ENCODE peak calls at places on chromosomes 3 and 15, in ten cellular contexts. One of them, this sample, is unnamed.

GRCh38 chr3:164451083-164451910 is 627.0 kb downstream of the SI start:
- DNase-seq in astrocyte of the spinal cord: no peak
- DNase-seq in brain microvascular endothelial cell: peak; percentile 5
- DNase-seq in astrocyte: no peak
- DNase-seq in upper lobe of left lung: no peak
- DNase-seq in breast epithelium: no peak
- DNase-seq in fibroblast of mammary gland: no peak
- DNase-seq in mucosa of descending colon: no peak
- DNase-seq in uterus: peak; percentile 44
- DNase-seq in upper lobe of right lung: peak; percentile 28
- DNase-seq in this sample: no peak

GRCh38 chr3:110576962-110577361 is 494.7 kb upstream of the NECTIN3 start:
- DNase-seq in mucosa of descending colon: no peak
- DNase-seq in astrocyte: peak; percentile 87
- DNase-seq in upper lobe of left lung: no peak
- DNase-seq in astrocyte of the spinal cord: peak; percentile 89
- DNase-seq in fibroblast of mammary gland: peak; percentile 98
- DNase-seq in uterus: no peak
- DNase-seq in brain microvascular endothelial cell: peak; percentile 80
- DNase-seq in breast epithelium: no peak
- DNase-seq in upper lobe of right lung: no peak
- DNase-seq in this sample: no peak

GRCh38 chr15:33059184-33059583 is 135.3 kb downstream of the FMN1 start:
- DNase-seq in breast epithelium: no peak
- DNase-seq in upper lobe of left lung: no peak
- DNase-seq in mucosa of descending colon: no peak
- DNase-seq in brain microvascular endothelial cell: no peak
- DNase-seq in fibroblast of mammary gland: peak; percentile 54
- DNase-seq in astrocyte of the spinal cord: peak; percentile 43
- DNase-seq in uterus: no peak
- DNase-seq in astrocyte: peak; percentile 20
- DNase-seq in upper lobe of right lung: no peak
- DNase-seq in this sample: no peak

GRCh38 chr15:49645937-49646336 is 25.1 kb downstream of the DTWD1 start:
- DNase-seq in astrocyte: peak; percentile 79
- DNase-seq in uterus: peak; percentile 45
- DNase-seq in astrocyte of the spinal cord: peak; percentile 77
- DNase-seq in mucosa of descending colon: no peak
- DNase-seq in upper lobe of left lung: no peak
- DNase-seq in brain microvascular endothelial cell: peak; percentile 90
- DNase-seq in fibroblast of mammary gland: peak; percentile 82
- DNase-seq in breast epithelium: peak; percentile 30
- DNase-seq in upper lobe of right lung: no peak
- DNase-seq in this sample: no peak

GRCh38 chr15:100235030-100235617 is 106.7 kb downstream of the ADAMTS17 start:
- DNase-seq in upper lobe of right lung: no peak
- DNase-seq in brain microvascular endothelial cell: no peak
- DNase-seq in uterus: no peak
- DNase-seq in fibroblast of mammary gland: no peak
- DNase-seq in astrocyte of the spinal cord: no peak
- DNase-seq in upper lobe of left lung: no peak
- DNase-seq in breast epithelium: no peak
- DNase-seq in mucosa of descending colon: no peak
- DNase-seq in astrocyte: no peak
- DNase-seq in this sample: no peak

GRCh38 chr15:39919740-39920509 is at the start of gene GPR176:
- DNase-seq in upper lobe of right lung: peak; percentile 65
- DNase-seq in uterus: peak; percentile 36
- DNase-seq in astrocyte: peak; percentile 71
- DNase-seq in breast epithelium: no peak
- DNase-seq in upper lobe of left lung: peak; percentile 24
- DNase-seq in fibroblast of mammary gland: peak; percentile 82
- DNase-seq in mucosa of descending colon: peak; percentile 57
- DNase-seq in brain microvascular endothelial cell: peak; percentile 43
- DNase-seq in astrocyte of the spinal cord: peak; percentile 88
- DNase-seq in this sample: peak; percentile 25

GRCh38 chr3:68088216-68088615 is 433.8 kb upstream of the SUCLG2 start:
- DNase-seq in astrocyte: no peak
- DNase-seq in upper lobe of right lung: no peak
- DNase-seq in uterus: no peak
- DNase-seq in astrocyte of the spinal cord: no peak
- DNase-seq in fibroblast of mammary gland: no peak
- DNase-seq in breast epithelium: no peak
- DNase-seq in mucosa of descending colon: no peak
- DNase-seq in upper lobe of left lung: no peak
- DNase-seq in brain microvascular endothelial cell: no peak
- DNase-seq in this sample: no peak

GRCh38 chr3:31981206-31982181 is at the start of the genes OSBPL10 and ZNF860:
- DNase-seq in mucosa of descending colon: peak; percentile 92
- DNase-seq in upper lobe of right lung: peak; percentile 92
- DNase-seq in upper lobe of left lung: peak; percentile 93
- DNase-seq in fibroblast of mammary gland: peak; percentile 90
- DNase-seq in breast epithelium: peak; percentile 77
- DNase-seq in brain microvascular endothelial cell: peak; percentile 87
- DNase-seq in astrocyte: peak; percentile 88
- DNase-seq in uterus: peak; percentile 96
- DNase-seq in astrocyte of the spinal cord: peak; percentile 93
- DNase-seq in this sample: peak; percentile 67

GRCh38 chr15:88982304-88982945 is 69.2 kb upstream of the MFGE8 start:
- DNase-seq in upper lobe of left lung: no peak
- DNase-seq in upper lobe of right lung: no peak
- DNase-seq in astrocyte of the spinal cord: peak; percentile 82
- DNase-seq in fibroblast of mammary gland: peak; percentile 96
- DNase-seq in mucosa of descending colon: no peak
- DNase-seq in astrocyte: peak; percentile 78
- DNase-seq in brain microvascular endothelial cell: peak; percentile 78
- DNase-seq in uterus: peak; percentile 85
- DNase-seq in breast epithelium: peak; percentile 23
- DNase-seq in this sample: peak; percentile 40

GRCh38 chr15:76286231-76286879 is 24.9 kb downstream of the ETFA start:
- DNase-seq in fibroblast of mammary gland: peak; percentile 12
- DNase-seq in uterus: no peak
- DNase-seq in astrocyte of the spinal cord: no peak
- DNase-seq in upper lobe of right lung: no peak
- DNase-seq in brain microvascular endothelial cell: no peak
- DNase-seq in upper lobe of left lung: no peak
- DNase-seq in astrocyte: no peak
- DNase-seq in mucosa of descending colon: no peak
- DNase-seq in breast epithelium: no peak
- DNase-seq in this sample: no peak

GRCh38 chr3:4841783-4842440 is 137.3 kb upstream of the BHLHE40 start:
- DNase-seq in astrocyte of the spinal cord: no peak
- DNase-seq in brain microvascular endothelial cell: no peak
- DNase-seq in upper lobe of right lung: no peak
- DNase-seq in uterus: no peak
- DNase-seq in upper lobe of left lung: no peak
- DNase-seq in fibroblast of mammary gland: no peak
- DNase-seq in breast epithelium: no peak
- DNase-seq in astrocyte: peak; percentile 47
- DNase-seq in mucosa of descending colon: no peak
- DNase-seq in this sample: no peak

GRCh38 chr15:36817776-36818175 is 238.3 kb downstream of the CDIN1 start:
- DNase-seq in astrocyte of the spinal cord: no peak
- DNase-seq in upper lobe of left lung: no peak
- DNase-seq in breast epithelium: no peak
- DNase-seq in fibroblast of mammary gland: no peak
- DNase-seq in uterus: no peak
- DNase-seq in brain microvascular endothelial cell: no peak
- DNase-seq in mucosa of descending colon: no peak
- DNase-seq in astrocyte: no peak
- DNase-seq in upper lobe of right lung: no peak
- DNase-seq in this sample: no peak

DNA sequence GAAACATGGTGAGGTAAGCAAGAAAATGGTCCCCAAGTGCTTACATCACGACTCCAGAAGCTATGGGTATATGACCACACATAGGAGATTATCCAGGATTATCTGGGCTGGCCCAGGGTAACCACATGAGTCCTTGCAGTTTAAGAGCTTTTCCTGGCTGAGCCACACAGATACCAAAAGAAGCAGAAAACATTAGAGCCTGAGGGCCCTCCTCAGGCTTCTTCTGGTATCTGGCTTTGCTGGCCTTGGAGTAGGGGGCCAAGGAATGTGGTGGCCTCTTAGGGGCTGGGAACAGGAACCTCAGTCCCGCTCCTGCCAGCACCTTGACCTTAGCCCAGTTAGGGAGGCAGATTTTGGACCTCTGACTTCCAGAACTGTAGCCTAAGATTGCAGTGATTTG is 259.1 kb downstream of the KCNMB2 start:
- DNase-seq in breast epithelium: no peak
- DNase-seq in upper lobe of left lung: no peak
- DNase-seq in uterus: no peak
- DNase-seq in brain microvascular endothelial cell: no peak
- DNase-seq in astrocyte of the spinal cord: no peak
- DNase-seq in mucosa of descending colon: no peak
- DNase-seq in astrocyte: no peak
- DNase-seq in upper lobe of right lung: no peak
- DNase-seq in fibroblast of mammary gland: no peak
- DNase-seq in this sample: no peak
- TF ChIP-seq CTCF in breast epithelium: no peak
- TF ChIP-seq CTCF in upper lobe of left lung: no peak
- TF ChIP-seq CTCF in uterus: no peak
- TF ChIP-seq CTCF in brain microvascular endothelial cell: no peak
- TF ChIP-seq CTCF in astrocyte of the spinal cord: no peak
- TF ChIP-seq CTCF in mucosa of descending colon: no peak
- TF ChIP-seq CTCF in astrocyte: no peak
- TF ChIP-seq CTCF in upper lobe of right lung: no peak
- TF ChIP-seq CTCF in fibroblast of mammary gland: no peak
- TF ChIP-seq CTCF in this sample: no peak

GRCh38 chr3:38623539-38623938 is 25.9 kb downstream of the SCN5A start:
- DNase-seq in astrocyte: no peak
- DNase-seq in fibroblast of mammary gland: no peak
- DNase-seq in mucosa of descending colon: no peak
- DNase-seq in upper lobe of right lung: no peak
- DNase-seq in brain microvascular endothelial cell: no peak
- DNase-seq in uterus: no peak
- DNase-seq in upper lobe of left lung: no peak
- DNase-seq in breast epithelium: no peak
- DNase-seq in astrocyte of the spinal cord: no peak
- DNase-seq in this sample: no peak
- TF ChIP-seq CTCF in astrocyte: no peak
- TF ChIP-seq CTCF in fibroblast of mammary gland: no peak
- TF ChIP-seq CTCF in mucosa of descending colon: no peak
- TF ChIP-seq CTCF in upper lobe of right lung: no peak
- TF ChIP-seq CTCF in brain microvascular endothelial cell: peak; percentile 6
- TF ChIP-seq CTCF in uterus: no peak
- TF ChIP-seq CTCF in upper lobe of left lung: no peak
- TF ChIP-seq CTCF in breast epithelium: no peak
- TF ChIP-seq CTCF in astrocyte of the spinal cord: no peak
- TF ChIP-seq CTCF in this sample: no peak

DNA sequence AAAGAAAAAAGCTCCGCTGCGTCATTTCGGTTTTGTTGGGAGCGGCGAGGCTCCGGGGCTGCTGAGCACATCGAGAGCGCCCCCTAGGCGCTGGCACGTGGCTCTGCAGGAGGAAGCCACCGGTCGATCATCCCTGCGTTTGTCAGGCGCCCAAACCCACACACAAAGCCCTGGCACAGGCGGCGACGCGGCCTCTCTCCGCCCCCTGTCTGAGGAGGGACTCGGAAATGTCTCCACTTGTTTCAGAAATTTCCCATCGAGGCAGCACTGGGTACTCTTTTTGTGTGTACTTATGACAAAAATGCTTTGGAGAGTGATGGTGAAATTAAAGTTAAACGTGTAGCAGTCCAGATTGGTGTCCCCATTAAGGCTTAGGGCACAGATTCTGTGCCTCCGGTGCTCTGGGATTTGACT is 407.3 kb upstream of the ONECUT1 start:
- DNase-seq in breast epithelium: peak; percentile 27
- DNase-seq in fibroblast of mammary gland: peak; percentile 50
- DNase-seq in mucosa of descending colon: peak; percentile 52
- DNase-seq in brain microvascular endothelial cell: peak; percentile 7
- DNase-seq in astrocyte: peak; percentile 3
- DNase-seq in upper lobe of right lung: peak; percentile 76
- DNase-seq in upper lobe of left lung: peak; percentile 50
- DNase-seq in astrocyte of the spinal cord: peak; percentile 19
- DNase-seq in uterus: peak; percentile 15
- DNase-seq in this sample: no peak
- TF ChIP-seq CTCF in breast epithelium: no peak
- TF ChIP-seq CTCF in fibroblast of mammary gland: peak; percentile 73
- TF ChIP-seq CTCF in mucosa of descending colon: peak; percentile 76
- TF ChIP-seq CTCF in brain microvascular endothelial cell: peak; percentile 93
- TF ChIP-seq CTCF in astrocyte: peak; percentile 67
- TF ChIP-seq CTCF in upper lobe of right lung: peak; percentile 85
- TF ChIP-seq CTCF in upper lobe of left lung: peak; percentile 65
- TF ChIP-seq CTCF in astrocyte of the spinal cord: peak; percentile 89
- TF ChIP-seq CTCF in uterus: peak; percentile 45
- TF ChIP-seq CTCF in this sample: peak; percentile 53

GRCh38 chr15:45776772-45777171 is 141.9 kb downstream of the SQOR start:
- DNase-seq in fibroblast of mammary gland: no peak
- DNase-seq in astrocyte of the spinal cord: no peak
- DNase-seq in mucosa of descending colon: no peak
- DNase-seq in breast epithelium: no peak
- DNase-seq in astrocyte: no peak
- DNase-seq in uterus: no peak
- DNase-seq in brain microvascular endothelial cell: no peak
- DNase-seq in upper lobe of left lung: no peak
- DNase-seq in upper lobe of right lung: no peak
- DNase-seq in this sample: no peak

GRCh38 chr15:45784656-45785055 is 149.8 kb downstream of the SQOR start:
- DNase-seq in astrocyte: no peak
- DNase-seq in upper lobe of right lung: no peak
- DNase-seq in uterus: no peak
- DNase-seq in mucosa of descending colon: no peak
- DNase-seq in brain microvascular endothelial cell: no peak
- DNase-seq in astrocyte of the spinal cord: no peak
- DNase-seq in fibroblast of mammary gland: no peak
- DNase-seq in upper lobe of left lung: no peak
- DNase-seq in breast epithelium: no peak
- DNase-seq in this sample: no peak

GRCh38 chr15:45785897-45786296 is 151.1 kb downstream of the SQOR start:
- DNase-seq in uterus: no peak
- DNase-seq in upper lobe of right lung: no peak
- DNase-seq in upper lobe of left lung: no peak
- DNase-seq in astrocyte: no peak
- DNase-seq in fibroblast of mammary gland: no peak
- DNase-seq in mucosa of descending colon: no peak
- DNase-seq in brain microvascular endothelial cell: no peak
- DNase-seq in breast epithelium: no peak
- DNase-seq in astrocyte of the spinal cord: no peak
- DNase-seq in this sample: no peak

GRCh38 chr15:45777781-45778180 is 143.0 kb downstream of the SQOR start:
- DNase-seq in breast epithelium: no peak
- DNase-seq in upper lobe of right lung: no peak
- DNase-seq in mucosa of descending colon: no peak
- DNase-seq in brain microvascular endothelial cell: no peak
- DNase-seq in astrocyte of the spinal cord: no peak
- DNase-seq in uterus: no peak
- DNase-seq in upper lobe of left lung: no peak
- DNase-seq in fibroblast of mammary gland: no peak
- DNase-seq in astrocyte: no peak
- DNase-seq in this sample: no peak

DNA sequence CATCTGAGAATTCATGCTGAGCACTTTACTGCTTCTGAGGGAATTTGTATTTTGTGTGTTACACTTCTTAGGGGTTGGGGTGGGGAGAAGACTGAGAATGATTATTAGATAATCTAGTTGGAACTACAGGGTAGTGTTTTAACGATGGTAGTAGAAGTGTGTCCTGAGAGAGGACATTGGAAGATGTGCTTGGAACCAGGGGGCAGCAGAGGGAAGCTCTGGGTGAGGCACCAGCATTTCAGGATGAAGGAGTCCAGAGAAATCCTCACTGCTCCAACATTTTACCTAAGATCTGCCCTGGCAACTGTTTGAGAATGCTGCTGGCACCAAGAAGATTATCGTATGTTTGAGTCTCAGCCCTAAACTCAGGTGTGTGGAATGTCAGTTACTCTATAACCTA is 145.5 kb downstream of the SQOR start:
- DNase-seq in fibroblast of mammary gland: no peak
- DNase-seq in uterus: no peak
- DNase-seq in breast epithelium: no peak
- DNase-seq in brain microvascular endothelial cell: no peak
- DNase-seq in upper lobe of right lung: no peak
- DNase-seq in astrocyte of the spinal cord: no peak
- DNase-seq in astrocyte: no peak
- DNase-seq in upper lobe of left lung: no peak
- DNase-seq in mucosa of descending colon: no peak
- DNase-seq in this sample: no peak
- TF ChIP-seq CTCF in fibroblast of mammary gland: no peak
- TF ChIP-seq CTCF in uterus: no peak
- TF ChIP-seq CTCF in breast epithelium: no peak
- TF ChIP-seq CTCF in brain microvascular endothelial cell: no peak
- TF ChIP-seq CTCF in upper lobe of right lung: no peak
- TF ChIP-seq CTCF in astrocyte of the spinal cord: no peak
- TF ChIP-seq CTCF in astrocyte: no peak
- TF ChIP-seq CTCF in upper lobe of left lung: no peak
- TF ChIP-seq CTCF in mucosa of descending colon: no peak
- TF ChIP-seq CTCF in this sample: no peak

This sample was measured in thoracic aorta.